ENCODE peak calls at places on chromosomes 7 and 10, in five cellular contexts. L is AG09319, I is HTR-8/SVneo, B is kidney tubule cell, A is SW480. Y is an unnamed sample.

GRCh38 chr10:62084434-62084833 is 182.9 kb downstream of the ARID5B start:
- DNase-seq in L (no peak), I (no peak), B (no peak), A (no peak), Y (no peak)

GRCh38 chr7:84013616-84014240 is 180.9 kb downstream of the SEMA3A start:
- DNase-seq in L (no peak), I (no peak), B (no peak), A (no peak), Y (no peak)

GRCh38 chr7:29807179-29807841 is 1.0 kb downstream of the WIPF3 start:
- DNase-seq in L (no peak), I (no peak), B (peak), A (peak), Y (no peak)

GRCh38 chr10:133590970-133591359 is 25.6 kb upstream of the SYCE1 start:
- DNase-seq in L (no peak), I (no peak), B (no peak), A (no peak), Y (no peak)

GRCh38 chr10:92263396-92263795 is 27.5 kb downstream of the CPEB3 start:
- DNase-seq in L (no peak), I (no peak), B (no peak), A (no peak), Y (no peak)

GRCh38 chr10:88538038-88538437 is 45.1 kb downstream of the RNLS start:
- DNase-seq in L (peak), I (no peak), B (no peak), A (no peak), Y (no peak)

GRCh38 chr7:100726998-100727761 is 6.2 kb upstream of the ZAN start:
- DNase-seq in L (peak), I (no peak), B (no peak), A (no peak), Y (peak)

GRCh38 chr7:101172854-101173751 is 7.0 kb downstream of the NAT16 start:
- DNase-seq in L (no peak), I (no peak), B (peak), A (peak), Y (peak)

GRCh38 chr10:69854685-69855345 is 53.1 kb downstream of the COL13A1 start:
- DNase-seq in L (no peak), I (no peak), B (no peak), A (no peak), Y (no peak)

GRCh38 chr10:11255796-11256444 is 238.2 kb downstream of the CELF2 start:
- DNase-seq in L (no peak), I (no peak), B (no peak), A (no peak), Y (no peak)

GRCh38 chr7:143372070-143372469 is 9.1 kb upstream of the ZYX start:
- DNase-seq in L (no peak), I (no peak), B (peak), A (no peak), Y (no peak)

GRCh38 chr10:104642311-104643022 is 1.4 kb downstream of the SORCS3 start:
- DNase-seq in L (no peak), I (no peak), B (peak), A (no peak), Y (no peak)

GRCh38 chr7:33243319-33243881 is 114.0 kb downstream of the BBS9 start:
- DNase-seq in L (peak), I (peak), B (peak), A (peak), Y (peak)

GRCh38 chr7:151782598-151783448 is 94.1 kb downstream of the PRKAG2 start:
- DNase-seq in L (peak), I (peak), B (peak), A (peak), Y (peak)

GRCh38 chr7:57367171-57367570 is 82.8 kb upstream of the ZNF716 start:
- DNase-seq in L (no peak), I (no peak), B (no peak), A (no peak), Y (no peak)

GRCh38 chr10:80400136-80400804 is 8.1 kb upstream of the PRXL2A start:
- DNase-seq in L (no peak), I (no peak), B (no peak), A (no peak), Y (no peak)

GRCh38 chr7:90719159-90719558 is 123.0 kb downstream of the CDK14 start:
- DNase-seq in L (no peak), I (no peak), B (no peak), A (no peak), Y (no peak)

GRCh38 chr7:140276001-140276400 is 99.2 kb upstream of the KDM7A start:
- DNase-seq in L (no peak), I (no peak), B (no peak), A (no peak), Y (no peak)

GRCh38 chr10:71724539-71724938 is 5.0 kb upstream of the C10orf105 start:
- DNase-seq in L (no peak), I (no peak), B (no peak), A (no peak), Y (no peak)

GRCh38 chr7:37511852-37512377 is 63.3 kb upstream of the ELMO1 start:
- DNase-seq in L (no peak), I (no peak), B (no peak), A (no peak), Y (no peak)

GRCh38 chr7:50660830-50661175 is 95.6 kb upstream of the DDC start:
- DNase-seq in L (no peak), I (no peak), B (no peak), A (no peak), Y (no peak)

GRCh38 chr10:72953687-72954086 is 919 bp downstream of the PLA2G12B start:
- DNase-seq in L (no peak), I (no peak), B (peak), A (no peak), Y (no peak)

GRCh38 chr7:2641406-2642393 is 9.9 kb downstream of the TTYH3 start:
- DNase-seq in L (peak), I (no peak), B (peak), A (peak), Y (peak)

GRCh38 chr7:101138149-101138870 is 11.4 kb downstream of the SERPINE1 start:
- DNase-seq in L (peak), I (peak), B (peak), A (peak), Y (peak)

GRCh38 chr7:136956671-136957070 is 88.2 kb downstream of the CHRM2 start:
- DNase-seq in L (no peak), I (no peak), B (no peak), A (no peak), Y (no peak)

GRCh38 chr10:7438196-7438986 is 27.6 kb upstream of the SFMBT2 start:
- DNase-seq in L (no peak), I (no peak), B (no peak), A (no peak), Y (no peak)

GRCh38 chr10:33955676-33956075 is 621.2 kb upstream of the NRP1 start:
- DNase-seq in L (no peak), I (no peak), B (no peak), A (no peak), Y (no peak)

GRCh38 chr7:19619122-19619521 is 89.7 kb downstream of the POLR1F start:
- DNase-seq in L (no peak), I (no peak), B (no peak), A (peak), Y (no peak)

GRCh38 chr7:92402920-92403759 is 44.1 kb upstream of the GATAD1 start:
- DNase-seq in L (no peak), I (no peak), B (peak), A (no peak), Y (peak)

GRCh38 chr7:155584261-155584660 is 37.9 kb upstream of the CNPY1 start:
- DNase-seq in L (no peak), I (no peak), B (no peak), A (no peak), Y (no peak)

GRCh38 chr10:123648595-123648994 is 17.6 kb upstream of the GPR26 start:
- DNase-seq in L (no peak), I (no peak), B (no peak), A (no peak), Y (no peak)

GRCh38 chr10:110324201-110324804 is 19.6 kb upstream of the SMNDC1 start:
- DNase-seq in L (no peak), I (no peak), B (peak), A (no peak), Y (no peak)

GRCh38 chr10:12960431-12960898 is 41.0 kb downstream of the CCDC3 start:
- DNase-seq in L (no peak), I (no peak), B (no peak), A (no peak), Y (no peak)

GRCh38 chr7:129262333-129262732 is 37.5 kb downstream of the AHCYL2 start:
- DNase-seq in L (no peak), I (no peak), B (no peak), A (peak), Y (no peak)

GRCh38 chr7:29177963-29178612 is 16.5 kb upstream of the CHN2 start:
- DNase-seq in L (no peak), I (no peak), B (no peak), A (no peak), Y (no peak)

GRCh38 chr10:79547973-79548372 is 12.2 kb downstream of the SFTPA2 start:
- DNase-seq in L (no peak), I (no peak), B (no peak), A (no peak), Y (no peak)

GRCh38 chr7:158114056-158114850 is 473.4 kb downstream of the PTPRN2 start:
- DNase-seq in L (no peak), I (no peak), B (no peak), A (no peak), Y (no peak)

GRCh38 chr10:110399163-110400094 is 94.7 kb upstream of the SMNDC1 start:
- DNase-seq in L (peak), I (peak), B (peak), A (peak), Y (peak)

GRCh38 chr7:85475476-85475875 is 288.6 kb upstream of the SEMA3D start:
- DNase-seq in L (no peak), I (no peak), B (no peak), A (no peak), Y (no peak)

GRCh38 chr10:131802156-131802915 is 98.5 kb upstream of the PPP2R2D start:
- DNase-seq in L (no peak), I (no peak), B (no peak), A (no peak), Y (no peak)